ENCODE peak calls at places on chromosomes 16 and 17, in ten cellular contexts. W, J, D, B, U, M, K, P, C and H are unnamed samples.

GRCh38 chr16:12356622-12357365 is 380.3 kb downstream of the SNX29 start:
- DNase-seq in K (no peak), C (no peak), M (no peak), J (no peak), U (peak), P (no peak), W (no peak), B (no peak), D (no peak), H (no peak)

GRCh38 chr16:57537596-57538234 is 1.3 kb upstream of the CCDC102A start:
- DNase-seq in U (no peak), W (no peak), M (no peak), J (no peak), B (no peak), D (no peak), C (no peak), P (no peak), K (no peak), H (no peak)

GRCh38 chr17:76131692-76132573 is 9.1 kb downstream of the FOXJ1 start:
- DNase-seq in B (no peak), C (no peak), P (no peak), U (no peak), D (no peak), J (no peak), W (no peak), M (no peak), K (no peak), H (no peak)

GRCh38 chr16:23959801-23960072 is 124.0 kb downstream of the PRKCB start:
- DNase-seq in P (no peak), B (no peak), K (no peak), W (no peak), D (no peak), J (no peak), M (no peak), U (no peak), C (no peak), H (no peak)

GRCh38 chr16:20768121-20768520 is 4.3 kb downstream of the ACSM3 start:
- DNase-seq in D (no peak), B (no peak), U (no peak), J (no peak), P (no peak), M (no peak), K (no peak), W (no peak), C (no peak), H (no peak)

GRCh38 chr17:42760652-42761581 is at the start of gene RAMP2:
- DNase-seq in D (no peak), U (peak), W (no peak), P (no peak), K (no peak), C (peak), B (no peak), J (no peak), M (peak), H (peak)

GRCh38 chr16:83068686-83069085 is 441.9 kb downstream of the CDH13 start:
- DNase-seq in M (no peak), U (no peak), P (no peak), B (no peak), J (no peak), D (no peak), C (no peak), W (no peak), K (no peak), H (no peak)

GRCh38 chr17:6509295-6509771 is 47.0 kb downstream of the PITPNM3 start:
- DNase-seq in K (no peak), D (no peak), C (no peak), U (no peak), W (peak), B (no peak), P (no peak), J (no peak), M (no peak), H (no peak)

GRCh38 chr16:3580271-3580670 is 3.1 kb upstream of the NLRC3 start:
- DNase-seq in J (no peak), B (no peak), D (no peak), C (no peak), U (no peak), W (no peak), K (no peak), P (no peak), M (no peak), H (no peak)

GRCh38 chr17:17535957-17536356 is 39.8 kb upstream of the RASD1 start:
- DNase-seq in K (peak), P (peak), C (no peak), M (peak), U (no peak), W (no peak), B (no peak), J (no peak), D (peak), H (peak)

GRCh38 chr16:27363797-27364196 is 38.2 kb upstream of the IL21R start:
- DNase-seq in M (peak), K (no peak), P (no peak), D (no peak), C (no peak), J (no peak), B (no peak), U (no peak), W (no peak), H (peak)

GRCh38 chr17:27471321-27472269 is 15.3 kb downstream of the KSR1 start:
- DNase-seq in P (no peak), B (peak), U (no peak), J (no peak), K (no peak), M (no peak), C (no peak), W (no peak), D (peak), H (no peak)

GRCh38 chr16:65023802-65024201 is 98.1 kb downstream of the CDH11 start:
- DNase-seq in B (no peak), K (no peak), J (no peak), M (no peak), U (peak), D (no peak), C (no peak), P (no peak), W (no peak), H (no peak)

GRCh38 chr16:785563-786535 is 2.3 kb downstream of the RPUSD1 start:
- DNase-seq in J (no peak), C (peak), B (peak), U (peak), W (peak), K (peak), D (peak), M (peak), P (peak), H (peak)

GRCh38 chr17:65914784-65915342 is 277.1 kb downstream of the CEP112 start:
- DNase-seq in J (no peak), W (no peak), P (no peak), K (no peak), B (no peak), M (no peak), D (no peak), U (no peak), C (no peak), H (no peak)

GRCh38 chr16:81595676-81596292 is 151.2 kb downstream of the CMIP start:
- DNase-seq in M (no peak), P (no peak), C (no peak), W (no peak), K (no peak), J (no peak), D (no peak), B (no peak), U (no peak), H (no peak)

GRCh38 chr16:11101695-11102522 is 154.1 kb downstream of the SOCS1 start:
- DNase-seq in U (no peak), M (no peak), D (no peak), J (no peak), P (no peak), K (no peak), C (no peak), B (no peak), W (no peak), H (no peak)

GRCh38 chr17:28891201-28891600 is 6.3 kb downstream of the FLOT2 start:
- DNase-seq in W (no peak), D (no peak), K (no peak), M (no peak), P (no peak), U (no peak), B (no peak), J (no peak), C (no peak), H (no peak)

GRCh38 chr17:56979091-56979480 is 1.2 kb downstream of the SCPEP1 start:
- DNase-seq in P (no peak), M (no peak), W (no peak), D (no peak), B (no peak), C (no peak), K (no peak), J (no peak), U (peak), H (no peak)

GRCh38 chr16:76114681-76115080 is 162.5 kb upstream of the CNTNAP4 start:
- DNase-seq in M (no peak), U (no peak), B (no peak), C (no peak), J (no peak), K (no peak), P (no peak), D (no peak), W (no peak), H (no peak)

GRCh38 chr16:89100601-89101302 is 7.1 kb downstream of the ACSF3 start:
- DNase-seq in W (no peak), J (no peak), B (no peak), D (no peak), U (no peak), K (no peak), P (no peak), C (no peak), M (no peak), H (no peak)

GRCh38 chr16:84478172-84478948 is 26.1 kb downstream of the MEAK7 start:
- DNase-seq in C (no peak), W (peak), K (no peak), U (no peak), D (no peak), P (no peak), M (no peak), J (no peak), B (no peak), H (peak)

GRCh38 chr16:57325458-57325857 is 33.1 kb upstream of the CCL22 start:
- DNase-seq in K (no peak), D (no peak), B (no peak), P (no peak), U (peak), M (no peak), W (no peak), J (no peak), C (no peak), H (no peak)

GRCh38 chr17:41578971-41579370 is 7.1 kb upstream of the KRT9 start:
- DNase-seq in U (no peak), P (no peak), M (no peak), W (no peak), J (no peak), K (no peak), B (no peak), C (no peak), D (no peak), H (no peak)

GRCh38 chr16:67089101-67089500 is 20.6 kb upstream of the PHAF1 start:
- DNase-seq in P (no peak), J (no peak), W (no peak), B (no peak), M (no peak), C (no peak), U (no peak), D (no peak), K (no peak), H (no peak)

GRCh38 chr17:42781639-42782401 is 1.4 kb downstream of the WNK4 start:
- DNase-seq in M (no peak), J (no peak), K (no peak), U (no peak), P (no peak), C (no peak), B (no peak), W (no peak), D (no peak), H (peak)

GRCh38 chr16:8816967-8817662 is 19.5 kb downstream of the PMM2 start:
- DNase-seq in W (no peak), J (no peak), P (no peak), C (no peak), K (no peak), B (no peak), D (no peak), U (no peak), M (no peak), H (no peak)

GRCh38 chr16:1181715-1182671 is 29.1 kb downstream of the CACNA1H start:
- DNase-seq in K (no peak), U (no peak), C (no peak), P (no peak), D (peak), W (peak), M (peak), B (no peak), J (no peak), H (peak)

GRCh38 chr17:58333396-58334207 is 5.0 kb upstream of the TSPOAP1 start:
- DNase-seq in C (no peak), M (no peak), J (no peak), D (no peak), P (no peak), B (peak), U (no peak), K (no peak), W (no peak), H (no peak)

GRCh38 chr17:47204722-47205418 is 4.3 kb upstream of the MYL4 start:
- DNase-seq in C (no peak), W (no peak), J (no peak), B (peak), U (peak), P (no peak), D (peak), M (peak), K (no peak), H (no peak)

GRCh38 chr17:8726477-8726876 is 18.2 kb downstream of the CCDC42 start:
- DNase-seq in K (no peak), J (no peak), D (no peak), U (no peak), B (no peak), M (no peak), W (no peak), C (no peak), P (no peak), H (no peak)

GRCh38 chr16:75238853-75239371 is 12.5 kb downstream of the BCAR1 start:
- DNase-seq in D (no peak), K (no peak), U (no peak), W (no peak), J (no peak), P (no peak), B (no peak), M (no peak), C (no peak), H (no peak)

GRCh38 chr17:76032073-76032779 is 5.1 kb upstream of the EVPL start:
- DNase-seq in K (no peak), M (no peak), U (no peak), B (no peak), J (no peak), C (no peak), P (no peak), W (no peak), D (no peak), H (no peak)